ENCODE peak calls at places on chromosomes 1 and 21, in four cellular contexts. R is HCT116, V is AG10803, L is lower lobe of right lung. M is an unnamed sample.

GRCh38 chr1:76289692-76290091 is 215.1 kb downstream of the ST6GALNAC3 start:
- DNase-seq in R (no peak), V (no peak), L (no peak), M (no peak)

GRCh38 chr1:55120538-55120937 is 81.2 kb downstream of the PCSK9 start:
- DNase-seq in R (no peak), V (no peak), L (no peak), M (no peak)

GRCh38 chr21:38756746-38757145 is 49.0 kb upstream of the ETS2 start:
- DNase-seq in R (no peak), V (peak), L (no peak), M (peak)

GRCh38 chr1:172388490-172388889 is 32.0 kb upstream of the C1orf105 start:
- DNase-seq in R (no peak), V (no peak), L (no peak), M (no peak)

GRCh38 chr1:209368864-209369598 is 214.5 kb upstream of the CAMK1G start:
- DNase-seq in R (no peak), V (peak), L (no peak), M (peak)

GRCh38 chr1:20840731-20841130 is 53.6 kb upstream of the HP1BP3 start:
- DNase-seq in R (no peak), V (no peak), L (no peak), M (no peak)

GRCh38 chr1:205204552-205204951 is 7.0 kb downstream of the DSTYK start:
- DNase-seq in R (no peak), V (peak), L (no peak), M (peak)

GRCh38 chr1:230268371-230269170 is 157.6 kb downstream of the PGBD5 start:
- DNase-seq in R (peak), V (peak), L (no peak), M (peak)

GRCh38 chr1:151368000-151368744 is 4.3 kb downstream of the SELENBP1 start:
- DNase-seq in R (no peak), V (no peak), L (peak), M (peak)

GRCh38 chr1:178486100-178487069 is 10.4 kb downstream of the CLEC20A start:
- DNase-seq in R (no peak), V (no peak), L (no peak), M (no peak)

GRCh38 chr1:44819594-44820327 is 11.4 kb downstream of the BTBD19 start:
- DNase-seq in R (peak), V (peak), L (peak), M (peak)

GRCh38 chr1:180775801-180776200 is 136.9 kb upstream of the KIAA1614 start:
- DNase-seq in R (no peak), V (no peak), L (no peak), M (peak)

GRCh38 chr1:209199822-209200221 is 383.7 kb upstream of the CAMK1G start:
- DNase-seq in R (no peak), V (no peak), L (no peak), M (no peak)

GRCh38 chr1:93692983-93693591 is 11.4 kb upstream of the BCAR3 start:
- DNase-seq in R (peak), V (peak), L (no peak), M (peak)

GRCh38 chr1:64743954-64744491 is 852 bp upstream of the RAVER2 start:
- DNase-seq in R (no peak), V (no peak), L (no peak), M (no peak)

GRCh38 chr1:94698759-94699502 is 121.2 kb upstream of the SLC44A3 start:
- DNase-seq in R (peak), V (peak), L (no peak), M (peak)

GRCh38 chr1:7418442-7419080 is 352.5 kb upstream of the VAMP3 start:
- DNase-seq in R (no peak), V (no peak), L (no peak), M (no peak)

GRCh38 chr1:15394261-15394543 is 15.5 kb upstream of the EFHD2 start:
- DNase-seq in R (no peak), V (no peak), L (no peak), M (no peak)

GRCh38 chr1:116986531-116987255 is 14.9 kb upstream of the CD101 start:
- DNase-seq in R (no peak), V (no peak), L (no peak), M (no peak)

GRCh38 chr1:27615346-27616004 is 11.5 kb upstream of the AHDC1 start:
- DNase-seq in R (no peak), V (no peak), L (no peak), M (no peak)

GRCh38 chr1:103569493-103569892 is 1.9 kb upstream of the AMY2B start:
- DNase-seq in R (no peak), V (no peak), L (no peak), M (no peak)

GRCh38 chr1:11790880-11791715 is 14.7 kb downstream of the MTHFR start:
- DNase-seq in R (peak), V (peak), L (peak), M (peak)

GRCh38 chr1:30816211-30817082 is 58.9 kb upstream of the LAPTM5 start:
- DNase-seq in R (no peak), V (peak), L (no peak), M (peak)

GRCh38 chr1:19765623-19766022 is 34.1 kb downstream of the TMCO4 start:
- DNase-seq in R (peak), V (peak), L (no peak), M (peak)

GRCh38 chr1:221187174-221187573 is 307.9 kb downstream of the HLX start:
- DNase-seq in R (no peak), V (no peak), L (no peak), M (peak)

DNA sequence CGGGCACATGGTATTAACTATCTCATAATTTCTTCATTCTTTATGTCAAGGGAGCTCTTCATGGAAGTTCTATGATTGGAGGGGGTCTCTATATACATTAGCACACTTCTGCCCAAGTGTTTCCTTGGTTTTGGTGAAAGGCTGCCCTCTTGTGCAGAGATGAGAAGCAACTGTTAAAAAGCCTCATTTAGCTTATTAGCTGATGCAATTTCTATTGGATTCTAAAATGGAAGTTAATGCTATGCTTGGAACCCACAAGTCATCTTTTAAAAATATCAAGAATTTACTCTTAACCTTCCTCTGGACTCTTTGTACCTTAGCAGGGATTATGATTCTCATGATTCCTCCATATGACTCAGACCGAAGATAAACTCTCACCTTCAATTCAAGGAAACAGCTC is 328.9 kb downstream of the PTBP2 start:
- DNase-seq in R (peak), V (peak), L (no peak), M (peak)
- TF ChIP-seq CTCF in R (peak), V (peak), L (no peak), M (peak)

GRCh38 chr1:226733876-226734414 is 5.1 kb downstream of the ITPKB start:
- DNase-seq in R (no peak), V (peak), L (no peak), M (no peak)

GRCh38 chr1:226736001-226736907 is 2.8 kb downstream of the ITPKB start:
- DNase-seq in R (no peak), V (no peak), L (no peak), M (no peak)

GRCh38 chr1:226736908-226737818 is 1.9 kb downstream of the ITPKB start:
- DNase-seq in R (no peak), V (peak), L (peak), M (peak)

GRCh38 chr1:226734611-226735153 is 4.4 kb downstream of the ITPKB start:
- DNase-seq in R (no peak), V (peak), L (no peak), M (no peak)

GRCh38 chr1:226735576-226735975 is 3.5 kb downstream of the ITPKB start:
- DNase-seq in R (no peak), V (no peak), L (no peak), M (no peak)
- H3K4me3 ChIP-seq in R (no peak), V (no peak), L (peak), M (no peak)

GRCh38 chr1:148318123-148318899 is 164.8 kb downstream of the PPIAL4G start:
- DNase-seq in R (no peak), V (no peak), L (peak), M (peak)

GRCh38 chr1:148318900-148319242 is 164.2 kb downstream of the PPIAL4G start:
- DNase-seq in R (no peak), V (no peak), L (no peak), M (no peak)

GRCh38 chr1:148315081-148315811 is 163.2 kb upstream of the NBPF11 start:
- DNase-seq in R (no peak), V (peak), L (no peak), M (peak)

DNA sequence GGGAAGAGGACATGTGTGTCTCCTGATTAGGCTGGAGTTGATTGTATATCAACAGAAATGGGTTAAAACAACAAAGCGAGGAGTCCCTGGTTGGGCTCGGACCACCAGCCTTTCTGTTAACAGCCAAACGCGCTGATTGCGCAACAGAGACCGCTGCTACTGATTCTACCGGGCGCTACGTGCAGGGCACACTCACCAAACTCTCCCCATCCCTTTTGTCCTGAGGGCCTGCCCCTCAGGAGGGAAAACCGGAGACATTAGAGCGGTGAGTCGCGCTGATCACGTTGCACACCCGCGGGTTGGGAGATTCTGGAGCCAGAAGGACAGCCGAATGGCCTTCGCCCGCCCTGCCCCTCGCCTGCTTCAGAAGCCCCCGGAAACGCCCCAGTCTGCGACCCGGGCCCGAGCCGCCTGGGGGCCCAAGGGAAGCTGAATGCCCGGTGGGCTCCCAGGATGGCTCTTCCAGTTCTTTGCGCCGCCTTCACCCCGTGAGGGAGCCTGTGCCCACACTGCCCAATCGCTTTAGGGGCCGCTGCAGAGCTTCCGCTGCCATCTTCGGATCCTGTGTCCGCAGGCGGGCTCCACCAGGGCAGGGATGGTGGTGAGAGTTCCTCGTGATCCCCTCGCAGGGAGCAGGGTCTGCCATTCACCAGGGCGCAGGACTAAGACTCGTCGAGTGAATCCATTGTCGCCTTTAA is 165.4 kb upstream of the NBPF11 start:
- DNase-seq in R (no peak), V (no peak), L (no peak), M (no peak)
- TF ChIP-seq CTCF in R (no peak), V (no peak), L (no peak), M (no peak)

GRCh38 chr1:58778593-58778992 is 5.3 kb downstream of the JUN start:
- DNase-seq in R (no peak), V (no peak), L (no peak), M (no peak)

GRCh38 chr1:58779059-58779754 is 4.6 kb downstream of the JUN start:
- DNase-seq in R (no peak), V (peak), L (no peak), M (no peak)

GRCh38 chr1:58780586-58781452 is 3.0 kb downstream of the JUN start:
- DNase-seq in R (no peak), V (peak), L (no peak), M (peak)

GRCh38 chr1:58781541-58782307 is 2.1 kb downstream of the JUN start:
- DNase-seq in R (no peak), V (peak), L (peak), M (peak)

DNA sequence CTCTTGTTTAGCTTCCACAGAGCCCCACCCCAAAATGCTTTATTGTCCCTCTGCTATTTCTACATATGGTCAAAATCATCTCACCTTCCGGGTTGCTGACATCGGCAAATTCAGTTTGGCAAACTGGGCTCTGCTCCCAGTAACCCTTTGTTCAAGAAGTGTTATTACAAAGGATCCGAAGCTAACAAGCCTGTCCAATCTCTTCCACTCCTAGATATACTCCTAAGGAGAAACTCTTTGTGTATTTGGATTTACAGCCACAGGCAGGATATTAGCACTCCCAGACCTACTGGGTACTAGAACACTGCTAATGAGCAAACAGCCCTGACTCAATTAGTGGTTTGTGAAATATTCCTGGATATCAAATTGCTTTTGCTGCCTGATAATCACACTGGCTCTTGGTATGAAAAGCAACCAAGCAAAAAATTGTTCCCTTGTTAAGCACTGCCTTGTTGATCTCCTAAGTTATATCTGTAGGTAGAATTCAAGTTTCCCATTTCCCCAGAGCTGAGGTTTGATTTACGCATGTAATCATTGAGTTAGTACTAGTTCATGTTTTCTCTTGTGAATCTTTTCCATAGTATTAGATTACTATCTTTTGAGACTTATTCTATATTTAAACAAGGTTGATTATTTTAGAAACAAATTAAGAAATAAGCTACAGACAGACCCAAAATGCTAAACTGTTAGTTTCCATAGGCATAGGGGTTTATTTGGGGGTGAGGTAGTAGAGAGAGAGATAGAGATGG is 3.8 kb downstream of the JUN start:
- DNase-seq in R (no peak), V (peak), L (no peak), M (peak)
- H3K4me3 ChIP-seq in R (no peak), V (peak), L (peak), M (peak)

GRCh38 chr1:3678361-3679097 is 26.2 kb downstream of the TP73 start:
- DNase-seq in R (no peak), V (no peak), L (no peak), M (no peak)
- TF ChIP-seq CTCF in R (no peak), V (no peak), L (no peak), M (no peak)

GRCh38 chr1:43069481-43070050 is 102.5 kb downstream of the EBNA1BP2 start:
- DNase-seq in R (no peak), V (no peak), L (no peak), M (peak)

GRCh38 chr1:43071241-43071640 is 100.8 kb downstream of the EBNA1BP2 start:
- DNase-seq in R (no peak), V (no peak), L (no peak), M (no peak)

GRCh38 chr1:43067233-43067745 is 104.8 kb downstream of the EBNA1BP2 start:
- DNase-seq in R (no peak), V (no peak), L (no peak), M (no peak)

GRCh38 chr1:43067856-43068751 is 104.0 kb downstream of the EBNA1BP2 start:
- DNase-seq in R (no peak), V (no peak), L (no peak), M (no peak)

GRCh38 chr1:43068911-43069310 is 103.2 kb downstream of the EBNA1BP2 start:
- DNase-seq in R (no peak), V (no peak), L (no peak), M (no peak)
- H3K4me3 ChIP-seq in R (no peak), V (no peak), L (no peak), M (no peak)

DNA sequence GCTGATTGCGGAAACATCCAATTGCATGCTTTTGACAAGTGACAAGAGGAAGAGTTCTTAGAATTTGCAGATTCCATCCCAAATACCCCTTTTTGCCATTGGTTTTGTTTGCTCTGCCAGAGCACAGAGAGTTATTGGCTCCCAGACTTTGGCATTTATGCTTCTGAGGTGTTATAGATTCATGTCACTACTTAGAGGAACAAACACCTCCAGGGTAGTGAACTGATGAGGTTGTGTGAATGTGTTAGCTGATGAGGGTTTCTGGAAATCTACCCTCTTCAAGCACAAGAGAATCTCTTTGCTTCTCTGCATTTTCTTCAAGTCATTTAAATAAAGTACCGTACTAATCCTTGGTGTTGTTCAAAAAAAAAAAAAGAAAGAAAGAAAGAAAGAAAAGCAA is 33.9 kb upstream of the BRINP3 start:
- DNase-seq in R (no peak), V (no peak), L (no peak), M (no peak)
- TF ChIP-seq CTCF in R (no peak), V (no peak), L (no peak), M (no peak)